ENCODE peak calls at places on chromosomes 2 and 18, in ten cellular contexts. One of them, this sample, is unnamed.

GRCh38 chr2:195486987-195487644 is 169.9 kb upstream of the SLC39A10 start:
- DNase-seq in GM12878: no peak
- DNase-seq in PC-3: peak; percentile 75
- DNase-seq in mammary epithelial cell: peak; percentile 52
- DNase-seq in DND-41: peak; percentile 84
- DNase-seq in GM23338: no peak
- DNase-seq in IMR-90: peak; percentile 81
- DNase-seq in H9: no peak
- DNase-seq in fibroblast of lung: peak; percentile 82
- DNase-seq in MM.1S: peak; percentile 94
- DNase-seq in this sample: no peak

GRCh38 chr2:38384344-38384743 is 7.3 kb upstream of the ATL2 start:
- DNase-seq in GM12878: no peak
- DNase-seq in PC-3: peak; percentile 70
- DNase-seq in mammary epithelial cell: no peak
- DNase-seq in DND-41: no peak
- DNase-seq in GM23338: no peak
- DNase-seq in IMR-90: no peak
- DNase-seq in H9: no peak
- DNase-seq in fibroblast of lung: no peak
- DNase-seq in MM.1S: no peak
- DNase-seq in this sample: no peak

GRCh38 chr2:25266399-25266798 is 75.3 kb downstream of the DNMT3A start:
- DNase-seq in GM12878: no peak
- DNase-seq in PC-3: no peak
- DNase-seq in mammary epithelial cell: no peak
- DNase-seq in DND-41: no peak
- DNase-seq in GM23338: no peak
- DNase-seq in IMR-90: no peak
- DNase-seq in H9: no peak
- DNase-seq in fibroblast of lung: no peak
- DNase-seq in MM.1S: no peak
- DNase-seq in this sample: no peak

GRCh38 chr2:168034586-168034985 is 212.8 kb downstream of the STK39 start:
- DNase-seq in GM12878: no peak
- DNase-seq in PC-3: no peak
- DNase-seq in mammary epithelial cell: no peak
- DNase-seq in DND-41: no peak
- DNase-seq in GM23338: no peak
- DNase-seq in IMR-90: no peak
- DNase-seq in H9: no peak
- DNase-seq in fibroblast of lung: no peak
- DNase-seq in MM.1S: no peak
- DNase-seq in this sample: no peak

GRCh38 chr2:240255811-240256703 is 115.6 kb upstream of the OTOS start:
- DNase-seq in GM12878: no peak
- DNase-seq in PC-3: peak; percentile 58
- DNase-seq in mammary epithelial cell: peak; percentile 68
- DNase-seq in DND-41: no peak
- DNase-seq in GM23338: peak; percentile 69
- DNase-seq in IMR-90: no peak
- DNase-seq in H9: peak; percentile 45
- DNase-seq in fibroblast of lung: peak; percentile 33
- DNase-seq in MM.1S: no peak
- DNase-seq in this sample: peak; percentile 57

GRCh38 chr2:113711857-113712256 is 44.6 kb downstream of the SLC35F5 start:
- DNase-seq in GM12878: no peak
- DNase-seq in PC-3: peak; percentile 40
- DNase-seq in mammary epithelial cell: no peak
- DNase-seq in DND-41: no peak
- DNase-seq in GM23338: no peak
- DNase-seq in IMR-90: no peak
- DNase-seq in H9: no peak
- DNase-seq in fibroblast of lung: no peak
- DNase-seq in MM.1S: no peak
- DNase-seq in this sample: no peak

GRCh38 chr2:142300517-142300916 is 169.7 kb upstream of the LRP1B start:
- DNase-seq in GM12878: no peak
- DNase-seq in PC-3: no peak
- DNase-seq in mammary epithelial cell: no peak
- DNase-seq in DND-41: no peak
- DNase-seq in GM23338: no peak
- DNase-seq in IMR-90: no peak
- DNase-seq in H9: no peak
- DNase-seq in fibroblast of lung: no peak
- DNase-seq in MM.1S: no peak
- DNase-seq in this sample: no peak

GRCh38 chr2:152078662-152079061 is 20.2 kb downstream of the CACNB4 start:
- DNase-seq in GM12878: peak; percentile 17
- DNase-seq in PC-3: no peak
- DNase-seq in mammary epithelial cell: no peak
- DNase-seq in DND-41: no peak
- DNase-seq in GM23338: no peak
- DNase-seq in IMR-90: no peak
- DNase-seq in H9: no peak
- DNase-seq in fibroblast of lung: no peak
- DNase-seq in MM.1S: no peak
- DNase-seq in this sample: no peak

GRCh38 chr2:105443610-105444598 is 45.1 kb upstream of the FHL2 start:
- DNase-seq in GM12878: no peak
- DNase-seq in PC-3: peak; percentile 30
- DNase-seq in mammary epithelial cell: peak; percentile 8
- DNase-seq in DND-41: no peak
- DNase-seq in GM23338: no peak
- DNase-seq in IMR-90: peak; percentile 50
- DNase-seq in H9: no peak
- DNase-seq in fibroblast of lung: peak; percentile 57
- DNase-seq in MM.1S: no peak
- DNase-seq in this sample: no peak

GRCh38 chr18:10032331-10032979 is 118.6 kb downstream of the VAPA start:
- DNase-seq in GM12878: no peak
- DNase-seq in PC-3: no peak
- DNase-seq in mammary epithelial cell: no peak
- DNase-seq in DND-41: no peak
- DNase-seq in GM23338: peak; percentile 78
- DNase-seq in IMR-90: no peak
- DNase-seq in H9: peak; percentile 79
- DNase-seq in fibroblast of lung: peak; percentile 17
- DNase-seq in MM.1S: no peak
- DNase-seq in this sample: peak; percentile 73

GRCh38 chr2:20446280-20446916 is 476 bp upstream of the RHOB start:
- DNase-seq in GM12878: no peak
- DNase-seq in PC-3: no peak
- DNase-seq in mammary epithelial cell: no peak
- DNase-seq in DND-41: no peak
- DNase-seq in GM23338: peak; percentile 41
- DNase-seq in IMR-90: no peak
- DNase-seq in H9: no peak
- DNase-seq in fibroblast of lung: no peak
- DNase-seq in MM.1S: no peak
- DNase-seq in this sample: peak; percentile 11

GRCh38 chr2:159904565-159905281 is 106.7 kb upstream of the CD302 start:
- DNase-seq in GM12878: no peak
- DNase-seq in PC-3: no peak
- DNase-seq in mammary epithelial cell: no peak
- DNase-seq in DND-41: no peak
- DNase-seq in GM23338: peak; percentile 94
- DNase-seq in IMR-90: no peak
- DNase-seq in H9: peak; percentile 94
- DNase-seq in fibroblast of lung: no peak
- DNase-seq in MM.1S: peak; percentile 93
- DNase-seq in this sample: peak; percentile 76

GRCh38 chr2:235270951-235271350 is 222.9 kb upstream of the AGAP1 start:
- DNase-seq in GM12878: peak; percentile 25
- DNase-seq in PC-3: no peak
- DNase-seq in mammary epithelial cell: peak; percentile 83
- DNase-seq in DND-41: peak; percentile 33
- DNase-seq in GM23338: no peak
- DNase-seq in IMR-90: peak; percentile 70
- DNase-seq in H9: no peak
- DNase-seq in fibroblast of lung: peak; percentile 97
- DNase-seq in MM.1S: peak; percentile 93
- DNase-seq in this sample: no peak

GRCh38 chr2:25362049-25362563 is 20.4 kb upstream of the DNMT3A start:
- DNase-seq in GM12878: peak; percentile 88
- DNase-seq in PC-3: peak; percentile 95
- DNase-seq in mammary epithelial cell: peak; percentile 77
- DNase-seq in DND-41: peak; percentile 93
- DNase-seq in GM23338: peak; percentile 96
- DNase-seq in IMR-90: peak; percentile 88
- DNase-seq in H9: peak; percentile 96
- DNase-seq in fibroblast of lung: peak; percentile 82
- DNase-seq in MM.1S: peak; percentile 88
- DNase-seq in this sample: peak; percentile 93

GRCh38 chr2:178871536-178871935 is 64.3 kb upstream of the TTN start:
- DNase-seq in GM12878: no peak
- DNase-seq in PC-3: no peak
- DNase-seq in mammary epithelial cell: no peak
- DNase-seq in DND-41: no peak
- DNase-seq in GM23338: no peak
- DNase-seq in IMR-90: no peak
- DNase-seq in H9: no peak
- DNase-seq in fibroblast of lung: no peak
- DNase-seq in MM.1S: no peak
- DNase-seq in this sample: no peak

GRCh38 chr2:150588210-150588870 is 100.9 kb upstream of the RND3 start:
- DNase-seq in GM12878: no peak
- DNase-seq in PC-3: peak; percentile 11
- DNase-seq in mammary epithelial cell: no peak
- DNase-seq in DND-41: no peak
- DNase-seq in GM23338: no peak
- DNase-seq in IMR-90: no peak
- DNase-seq in H9: no peak
- DNase-seq in fibroblast of lung: no peak
- DNase-seq in MM.1S: no peak
- DNase-seq in this sample: no peak
- H3K27ac ChIP-seq in GM12878: no peak overlapping the region
- H3K27ac ChIP-seq in PC-3: no peak overlapping the region
- H3K27ac ChIP-seq in mammary epithelial cell: no peak overlapping the region
- H3K27ac ChIP-seq in DND-41: no peak overlapping the region
- H3K27ac ChIP-seq in GM23338: no peak overlapping the region
- H3K27ac ChIP-seq in IMR-90: peak overlapping the region; percentile 93
- H3K27ac ChIP-seq in H9: no peak overlapping the region
- H3K27ac ChIP-seq in fibroblast of lung: peak overlapping the region; percentile 77
- H3K27ac ChIP-seq in MM.1S: no peak overlapping the region
- H3K27ac ChIP-seq in this sample: no peak overlapping the region

GRCh38 chr2:137964066-137964858 is at the start of gene HNMT:
- DNase-seq in GM12878: no peak
- DNase-seq in PC-3: peak; percentile 84
- DNase-seq in mammary epithelial cell: peak; percentile 38
- DNase-seq in DND-41: no peak
- DNase-seq in GM23338: peak; percentile 49
- DNase-seq in IMR-90: peak; percentile 55
- DNase-seq in H9: peak; percentile 52
- DNase-seq in fibroblast of lung: peak; percentile 64
- DNase-seq in MM.1S: no peak
- DNase-seq in this sample: peak; percentile 55

GRCh38 chr2:137966043-137966442 is 1.8 kb downstream of the HNMT start:
- DNase-seq in GM12878: no peak
- DNase-seq in PC-3: no peak
- DNase-seq in mammary epithelial cell: no peak
- DNase-seq in DND-41: no peak
- DNase-seq in GM23338: no peak
- DNase-seq in IMR-90: no peak
- DNase-seq in H9: no peak
- DNase-seq in fibroblast of lung: no peak
- DNase-seq in MM.1S: no peak
- DNase-seq in this sample: no peak

GRCh38 chr2:137964859-137965459 is 686 bp downstream of the HNMT start:
- DNase-seq in GM12878: no peak
- DNase-seq in PC-3: no peak
- DNase-seq in mammary epithelial cell: no peak
- DNase-seq in DND-41: no peak
- DNase-seq in GM23338: no peak
- DNase-seq in IMR-90: no peak
- DNase-seq in H9: no peak
- DNase-seq in fibroblast of lung: peak; percentile 63
- DNase-seq in MM.1S: no peak
- DNase-seq in this sample: no peak

GRCh38 chr2:137961602-137962001 is 2.7 kb upstream of the HNMT start:
- DNase-seq in GM12878: no peak
- DNase-seq in PC-3: no peak
- DNase-seq in mammary epithelial cell: no peak
- DNase-seq in DND-41: no peak
- DNase-seq in GM23338: no peak
- DNase-seq in IMR-90: no peak
- DNase-seq in H9: no peak
- DNase-seq in fibroblast of lung: no peak
- DNase-seq in MM.1S: no peak
- DNase-seq in this sample: no peak

DNA sequence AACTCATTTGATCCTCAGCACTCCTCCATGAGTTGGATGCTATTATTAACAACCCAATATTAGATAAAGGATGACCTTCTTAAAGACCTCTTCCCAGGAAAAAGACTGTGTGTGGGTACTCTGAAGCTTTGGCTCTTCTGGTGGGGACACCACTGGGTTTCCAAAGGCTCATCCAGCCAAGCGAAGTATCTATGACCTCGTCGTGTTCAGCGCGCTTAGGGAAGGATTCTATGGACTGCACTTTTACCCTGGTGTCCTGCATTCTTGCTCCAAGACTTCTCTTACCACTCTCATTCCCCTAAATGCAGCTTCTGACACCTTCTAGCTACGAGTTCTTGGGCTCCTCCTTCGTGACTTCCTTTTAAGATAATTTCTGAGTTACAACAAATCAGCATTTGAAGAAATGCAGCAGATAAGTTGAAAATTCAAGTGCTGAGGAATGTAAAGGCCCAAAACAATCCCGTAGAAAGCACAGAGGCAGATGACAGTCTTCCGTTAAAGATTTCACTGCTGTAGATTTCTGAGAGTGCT is 673 bp upstream of the HNMT start:
- DNase-seq in GM12878: no peak
- DNase-seq in PC-3: no peak
- DNase-seq in mammary epithelial cell: no peak
- DNase-seq in DND-41: no peak
- DNase-seq in GM23338: no peak
- DNase-seq in IMR-90: no peak
- DNase-seq in H9: no peak
- DNase-seq in fibroblast of lung: no peak
- DNase-seq in MM.1S: no peak
- DNase-seq in this sample: no peak
- H2AFZ ChIP-seq in GM12878: no peak overlapping the region
- H2AFZ ChIP-seq in PC-3: peak overlapping the region; percentile 87
- H2AFZ ChIP-seq in mammary epithelial cell: peak overlapping the region; percentile 99
- H2AFZ ChIP-seq in DND-41: peak overlapping the region; percentile 47
- H2AFZ ChIP-seq in GM23338: peak overlapping the region; percentile 96
- H2AFZ ChIP-seq in IMR-90: peak overlapping the region; percentile 77
- H2AFZ ChIP-seq in H9: peak overlapping the region; percentile 97
- H2AFZ ChIP-seq in fibroblast of lung: peak overlapping the region; percentile 74
- H2AFZ ChIP-seq in MM.1S: no peak overlapping the region
- H2AFZ ChIP-seq in this sample: peak overlapping the region; percentile 97

GRCh38 chr18:79458917-79459803 is 63.4 kb downstream of the NFATC1 start:
- DNase-seq in GM12878: no peak
- DNase-seq in PC-3: no peak
- DNase-seq in mammary epithelial cell: no peak
- DNase-seq in DND-41: no peak
- DNase-seq in GM23338: no peak
- DNase-seq in IMR-90: no peak
- DNase-seq in H9: no peak
- DNase-seq in fibroblast of lung: no peak
- DNase-seq in MM.1S: no peak
- DNase-seq in this sample: no peak
- H3K27ac ChIP-seq in GM12878: no peak overlapping the region
- H3K27ac ChIP-seq in PC-3: peak overlapping the region; percentile 49
- H3K27ac ChIP-seq in mammary epithelial cell: no peak overlapping the region
- H3K27ac ChIP-seq in DND-41: no peak overlapping the region
- H3K27ac ChIP-seq in GM23338: no peak overlapping the region
- H3K27ac ChIP-seq in IMR-90: no peak overlapping the region
- H3K27ac ChIP-seq in H9: no peak overlapping the region
- H3K27ac ChIP-seq in fibroblast of lung: no peak overlapping the region
- H3K27ac ChIP-seq in MM.1S: no peak overlapping the region
- H3K27ac ChIP-seq in this sample: no peak overlapping the region

GRCh38 chr18:68520406-68521075 is 194.4 kb downstream of the TMX3 start:
- DNase-seq in GM12878: no peak
- DNase-seq in PC-3: peak; percentile 76
- DNase-seq in mammary epithelial cell: peak; percentile 67
- DNase-seq in DND-41: no peak
- DNase-seq in GM23338: no peak
- DNase-seq in IMR-90: peak; percentile 81
- DNase-seq in H9: no peak
- DNase-seq in fibroblast of lung: peak; percentile 79
- DNase-seq in MM.1S: no peak
- DNase-seq in this sample: no peak
- H2AFZ ChIP-seq in GM12878: no peak overlapping the region
- H2AFZ ChIP-seq in PC-3: no peak overlapping the region
- H2AFZ ChIP-seq in mammary epithelial cell: peak overlapping the region; percentile 7
- H2AFZ ChIP-seq in DND-41: no peak overlapping the region
- H2AFZ ChIP-seq in GM23338: no peak overlapping the region
- H2AFZ ChIP-seq in IMR-90: no peak overlapping the region
- H2AFZ ChIP-seq in H9: no peak overlapping the region
- H2AFZ ChIP-seq in fibroblast of lung: no peak overlapping the region
- H2AFZ ChIP-seq in MM.1S: no peak overlapping the region
- H2AFZ ChIP-seq in this sample: no peak overlapping the region

This sample was measured in neural progenitor cell.